ENCODE peak calls at places on chromosomes 4 and X, in four cellular contexts. One of them, this sample, is unnamed.

GRCh38 chr4:167359711-167360110 is 125.4 kb upstream of the SPOCK3 start:
- DNase-seq in endothelial cell of umbilical vein: no peak
- DNase-seq in GM12891: no peak
- DNase-seq in stomach: no peak
- DNase-seq in this sample: no peak

GRCh38 chr4:150781108-150781663 is 199.2 kb downstream of the MAB21L2 start:
- DNase-seq in endothelial cell of umbilical vein: no peak
- DNase-seq in GM12891: no peak
- DNase-seq in stomach: no peak
- DNase-seq in this sample: no peak

GRCh38 chr4:83964996-83965541 is 429.2 kb downstream of the GPAT3 start:
- DNase-seq in endothelial cell of umbilical vein: no peak
- DNase-seq in GM12891: no peak
- DNase-seq in stomach: no peak
- DNase-seq in this sample: peak; percentile 19

GRCh38 chr4:173357939-173358338 is 12.8 kb upstream of the SAP30 start:
- DNase-seq in endothelial cell of umbilical vein: no peak
- DNase-seq in GM12891: no peak
- DNase-seq in stomach: no peak
- DNase-seq in this sample: no peak

GRCh38 chrX:30196322-30196721 is 19.0 kb upstream of the MAGEB2 start:
- DNase-seq in endothelial cell of umbilical vein: peak; percentile 4
- DNase-seq in GM12891: no peak
- DNase-seq in stomach: no peak
- DNase-seq in this sample: peak; percentile 0

GRCh38 chrX:2609431-2610238 is 81.5 kb upstream of the CD99 start:
- DNase-seq in endothelial cell of umbilical vein: peak; percentile 58
- DNase-seq in GM12891: no peak
- DNase-seq in stomach: no peak
- DNase-seq in this sample: no peak

GRCh38 chrX:30283456-30284200 is 25.6 kb downstream of the NR0B1 start:
- DNase-seq in endothelial cell of umbilical vein: peak; percentile 87
- DNase-seq in GM12891: no peak
- DNase-seq in stomach: no peak
- DNase-seq in this sample: peak; percentile 55

GRCh38 chrX:25004485-25005032 is 11.2 kb downstream of the ARX start:
- DNase-seq in endothelial cell of umbilical vein: no peak
- DNase-seq in GM12891: no peak
- DNase-seq in stomach: no peak
- DNase-seq in this sample: no peak

GRCh38 chr4:11111370-11111769 is 317.3 kb downstream of the HS3ST1 start:
- DNase-seq in endothelial cell of umbilical vein: no peak
- DNase-seq in GM12891: no peak
- DNase-seq in stomach: no peak
- DNase-seq in this sample: no peak

GRCh38 chr4:87116230-87116629 is 104.2 kb downstream of the KLHL8 start:
- DNase-seq in endothelial cell of umbilical vein: no peak
- DNase-seq in GM12891: no peak
- DNase-seq in stomach: no peak
- DNase-seq in this sample: no peak

GRCh38 chr4:182434720-182435119 is 191.5 kb downstream of the TENM3 start:
- DNase-seq in endothelial cell of umbilical vein: no peak
- DNase-seq in GM12891: no peak
- DNase-seq in stomach: no peak
- DNase-seq in this sample: no peak

GRCh38 chr4:146333187-146333894 is 119.0 kb downstream of the REELD1 start:
- DNase-seq in endothelial cell of umbilical vein: no peak
- DNase-seq in GM12891: no peak
- DNase-seq in stomach: no peak
- DNase-seq in this sample: no peak

GRCh38 chr4:56803473-56803872 is 18.0 kb downstream of the SPINK2 start:
- DNase-seq in endothelial cell of umbilical vein: no peak
- DNase-seq in GM12891: no peak
- DNase-seq in stomach: no peak
- DNase-seq in this sample: no peak

GRCh38 chrX:118459494-118459893 is 36.1 kb upstream of the DOCK11 start:
- DNase-seq in endothelial cell of umbilical vein: peak; percentile 12
- DNase-seq in GM12891: peak; percentile 14
- DNase-seq in stomach: no peak
- DNase-seq in this sample: peak; percentile 51

DNA sequence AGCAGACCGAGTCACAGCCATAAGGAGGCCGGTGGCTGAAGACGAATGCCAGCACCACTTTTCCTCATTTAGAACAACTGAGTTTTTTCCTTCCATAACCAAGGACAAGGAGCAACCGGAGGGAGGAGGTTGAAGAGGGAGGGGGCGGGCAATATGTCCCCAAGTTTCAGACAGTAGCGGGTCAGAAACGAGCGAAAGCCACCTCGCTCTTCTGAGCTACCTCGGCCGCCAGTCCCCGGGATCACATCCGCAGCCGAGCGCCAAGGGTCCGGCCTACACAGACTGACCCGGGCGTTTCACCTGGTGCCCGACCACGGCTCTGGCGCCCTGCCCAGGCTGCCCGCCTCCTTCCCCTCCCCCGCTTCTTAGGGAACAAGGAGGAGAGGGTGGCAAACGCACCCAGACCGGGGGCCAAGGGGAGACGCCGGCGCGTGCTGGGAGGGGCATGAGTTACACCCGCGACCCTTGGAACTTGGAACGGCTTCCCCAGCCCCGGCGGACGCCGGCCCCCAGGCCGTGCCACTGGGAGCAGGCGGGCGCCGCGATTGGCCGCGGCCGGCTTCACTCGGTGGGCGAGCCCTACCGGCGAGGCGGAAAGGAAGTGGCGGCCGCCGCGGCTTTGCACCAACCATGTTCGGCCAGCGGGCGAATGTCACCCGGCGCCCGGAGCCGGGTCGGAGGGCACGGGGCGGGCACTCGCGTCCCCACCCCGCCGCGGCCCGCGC is 1.6 kb downstream of the IRF2 start:
- DNase-seq in endothelial cell of umbilical vein: peak; percentile 75
- DNase-seq in GM12891: peak; percentile 37
- DNase-seq in stomach: peak; percentile 92
- DNase-seq in this sample: peak; percentile 79
- TF ChIP-seq POLR2A in endothelial cell of umbilical vein: peak; percentile 31
- TF ChIP-seq POLR2A in GM12891: peak; percentile 49
- TF ChIP-seq POLR2A in stomach: no peak
- TF ChIP-seq POLR2A in this sample: peak; percentile 35

GRCh38 chrX:71365356-71365875 is 741 bp upstream of the TAF1 start:
- DNase-seq in endothelial cell of umbilical vein: no peak
- DNase-seq in GM12891: no peak
- DNase-seq in stomach: no peak
- DNase-seq in this sample: no peak
- TF ChIP-seq POLR2A in endothelial cell of umbilical vein: no peak
- TF ChIP-seq POLR2A in GM12891: peak; percentile 81
- TF ChIP-seq POLR2A in stomach: no peak
- TF ChIP-seq POLR2A in this sample: no peak

GRCh38 chr4:76216521-76216920 is 2.9 kb upstream of the SCARB2 start:
- DNase-seq in endothelial cell of umbilical vein: no peak
- DNase-seq in GM12891: no peak
- DNase-seq in stomach: no peak
- DNase-seq in this sample: no peak

GRCh38 chr4:76215120-76215519 is 1.5 kb upstream of the SCARB2 start:
- DNase-seq in endothelial cell of umbilical vein: no peak
- DNase-seq in GM12891: no peak
- DNase-seq in stomach: peak; percentile 65
- DNase-seq in this sample: peak; percentile 54

GRCh38 chr4:76224193-76224592 is 10.6 kb upstream of the SCARB2 start:
- DNase-seq in endothelial cell of umbilical vein: no peak
- DNase-seq in GM12891: no peak
- DNase-seq in stomach: no peak
- DNase-seq in this sample: no peak

GRCh38 chr4:76216975-76217814 is 3.6 kb upstream of the SCARB2 start:
- DNase-seq in endothelial cell of umbilical vein: no peak
- DNase-seq in GM12891: no peak
- DNase-seq in stomach: no peak
- DNase-seq in this sample: no peak

DNA sequence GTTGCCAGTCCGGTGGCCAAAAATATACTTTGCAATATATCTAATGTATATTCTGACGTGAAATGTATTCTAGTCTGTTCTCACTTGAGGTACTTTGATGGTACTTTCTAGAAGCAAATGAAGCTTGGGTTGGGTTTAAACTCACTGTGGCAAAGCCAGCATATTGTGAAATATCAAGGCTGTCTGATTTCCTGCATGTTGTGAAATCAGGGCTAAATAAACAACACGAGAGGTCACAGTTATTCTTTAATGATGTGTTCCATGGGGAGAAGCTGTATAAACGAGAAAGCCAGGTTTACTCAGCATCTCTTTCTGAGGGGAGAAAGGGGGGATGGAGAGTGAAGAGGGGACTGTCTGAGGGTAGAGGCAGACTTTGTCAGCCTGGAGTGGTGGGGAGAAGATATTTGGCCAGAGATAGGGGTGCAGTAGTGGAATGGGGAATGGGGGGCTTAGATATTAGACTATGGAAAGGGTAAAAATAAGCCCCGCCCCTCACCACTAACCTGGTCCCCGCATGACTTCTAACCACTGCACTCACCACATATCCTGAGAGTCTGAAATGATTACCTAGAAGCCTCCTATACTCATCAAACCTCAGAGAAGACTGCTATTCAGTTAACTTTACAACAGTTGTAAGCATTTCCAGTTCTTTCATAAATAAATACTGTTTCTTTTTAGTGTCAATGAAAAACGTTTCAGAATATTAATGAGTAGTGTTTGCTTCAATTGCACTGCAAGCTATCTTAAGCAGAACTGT is 5.9 kb upstream of the SCARB2 start:
- DNase-seq in endothelial cell of umbilical vein: no peak
- DNase-seq in GM12891: no peak
- DNase-seq in stomach: no peak
- DNase-seq in this sample: no peak
- TF ChIP-seq POLR2A in endothelial cell of umbilical vein: no peak
- TF ChIP-seq POLR2A in GM12891: no peak
- TF ChIP-seq POLR2A in stomach: no peak
- TF ChIP-seq POLR2A in this sample: no peak

GRCh38 chr4:6472008-6472386 is 417 bp downstream of the PPP2R2C start:
- DNase-seq in endothelial cell of umbilical vein: no peak
- DNase-seq in GM12891: no peak
- DNase-seq in stomach: no peak
- DNase-seq in this sample: no peak
- TF ChIP-seq POLR2A in endothelial cell of umbilical vein: no peak
- TF ChIP-seq POLR2A in GM12891: no peak
- TF ChIP-seq POLR2A in stomach: no peak
- TF ChIP-seq POLR2A in this sample: no peak

DNA sequence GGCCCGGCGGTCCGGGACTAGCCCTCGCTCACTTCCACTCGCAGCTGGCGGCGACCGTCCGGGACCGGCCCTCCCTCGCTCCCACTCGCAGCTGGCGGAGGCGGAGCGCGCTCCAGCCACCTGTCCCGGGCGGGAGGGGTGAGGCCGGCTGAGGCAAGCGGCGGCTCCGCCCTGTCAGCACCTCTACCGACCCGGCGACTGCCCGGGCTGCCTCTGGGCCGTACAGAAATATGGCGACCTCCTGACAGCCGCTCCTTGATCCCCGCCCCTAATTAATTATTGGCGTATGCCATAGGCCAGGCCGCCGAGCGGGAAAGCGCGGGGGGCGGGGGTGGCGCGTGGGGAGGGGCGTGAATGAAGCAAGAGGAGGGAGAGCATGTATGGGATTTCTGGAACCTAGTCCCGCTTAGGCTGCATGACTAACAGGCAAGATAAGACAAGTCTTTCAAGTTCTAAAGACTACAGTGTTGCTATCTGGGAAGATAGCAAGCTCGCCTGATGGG is at the start of gene MORC4:
- DNase-seq in endothelial cell of umbilical vein: peak; percentile 72
- DNase-seq in GM12891: peak; percentile 16
- DNase-seq in stomach: peak; percentile 84
- DNase-seq in this sample: peak; percentile 11
- TF ChIP-seq POLR2A in endothelial cell of umbilical vein: no peak
- TF ChIP-seq POLR2A in GM12891: no peak
- TF ChIP-seq POLR2A in stomach: no peak
- TF ChIP-seq POLR2A in this sample: no peak

DNA sequence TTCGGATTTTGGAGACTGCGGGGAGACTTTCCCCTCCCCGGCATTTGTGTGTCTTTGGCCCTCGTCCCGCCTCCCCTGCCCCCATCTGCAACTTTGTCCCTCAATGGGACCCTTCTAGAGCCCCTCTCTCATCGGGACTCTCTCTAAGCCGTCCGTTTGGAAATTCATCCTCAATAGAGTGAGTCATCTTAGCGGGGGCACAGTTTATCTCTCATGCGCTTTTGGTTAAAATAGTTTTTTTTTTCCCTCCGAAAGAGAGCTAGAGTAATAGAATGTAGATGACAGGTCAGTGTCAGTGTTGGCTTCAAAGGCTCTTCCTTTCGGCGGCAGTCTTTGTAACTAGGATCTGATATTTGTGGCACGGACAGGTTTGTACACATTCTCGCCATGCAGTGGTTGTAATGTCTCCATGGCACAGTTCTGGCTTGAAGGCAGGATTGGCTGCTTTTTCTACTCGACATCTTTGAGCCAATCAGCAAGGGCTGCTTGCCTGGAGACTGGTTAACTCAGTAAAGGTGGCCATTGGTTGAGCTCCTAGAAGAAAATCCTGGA is 966 bp downstream of the N4BP2 start:
- DNase-seq in endothelial cell of umbilical vein: peak; percentile 97
- DNase-seq in GM12891: peak; percentile 70
- DNase-seq in stomach: peak; percentile 84
- DNase-seq in this sample: peak; percentile 93
- TF ChIP-seq POLR2A in endothelial cell of umbilical vein: no peak
- TF ChIP-seq POLR2A in GM12891: peak; percentile 68
- TF ChIP-seq POLR2A in stomach: no peak
- TF ChIP-seq POLR2A in this sample: peak; percentile 88

GRCh38 chr4:26238426-26238781 is 82.4 kb upstream of the RBPJ start:
- DNase-seq in endothelial cell of umbilical vein: no peak
- DNase-seq in GM12891: no peak
- DNase-seq in stomach: no peak
- DNase-seq in this sample: no peak
- TF ChIP-seq POLR2A in endothelial cell of umbilical vein: no peak
- TF ChIP-seq POLR2A in GM12891: no peak
- TF ChIP-seq POLR2A in stomach: no peak
- TF ChIP-seq POLR2A in this sample: no peak

DNA sequence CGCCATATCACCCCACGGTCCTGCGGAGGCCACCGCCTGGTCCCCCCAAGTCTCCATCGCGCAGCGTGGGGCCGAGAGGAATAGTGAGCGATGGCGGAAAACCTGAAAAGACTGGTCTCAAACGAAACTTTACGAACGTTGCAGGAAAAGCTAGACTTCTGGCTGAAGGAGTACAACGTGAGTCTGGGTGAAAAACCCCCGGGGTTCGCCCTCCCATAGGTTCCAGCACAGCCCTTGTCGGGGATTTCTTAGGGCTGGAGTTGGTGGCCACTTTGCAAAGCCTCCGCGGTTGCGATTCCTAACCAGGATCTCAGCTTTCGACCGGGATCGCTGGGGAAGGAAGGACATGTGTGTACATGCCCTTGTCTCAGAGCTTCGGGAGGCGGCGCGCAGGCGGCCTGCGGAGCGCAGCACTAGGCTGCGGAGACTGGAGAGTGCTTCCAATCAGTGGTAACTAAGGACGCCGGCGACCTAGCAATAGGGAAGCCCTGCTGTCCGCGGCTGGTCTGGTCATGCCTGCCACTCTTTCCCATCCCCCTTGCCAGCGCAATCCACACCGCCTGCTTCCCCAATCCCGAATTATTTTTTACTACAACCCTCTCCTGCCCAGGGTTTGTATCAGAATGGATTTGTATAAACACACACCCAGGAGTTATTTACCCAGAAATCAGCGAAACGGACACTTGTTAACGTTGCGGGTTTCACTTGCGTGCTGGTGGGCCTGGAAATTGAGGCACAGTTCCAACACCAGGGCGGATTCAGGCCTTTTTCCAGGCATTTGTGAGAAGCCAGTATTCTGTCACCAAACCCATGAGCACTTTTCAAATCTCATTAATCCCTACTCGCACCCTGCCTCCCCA is 741 bp downstream of the SPATA18 start:
- DNase-seq in endothelial cell of umbilical vein: peak; percentile 90
- DNase-seq in GM12891: peak; percentile 32
- DNase-seq in stomach: peak; percentile 82
- DNase-seq in this sample: no peak
- TF ChIP-seq POLR2A in endothelial cell of umbilical vein: peak; percentile 69
- TF ChIP-seq POLR2A in GM12891: no peak
- TF ChIP-seq POLR2A in stomach: no peak
- TF ChIP-seq POLR2A in this sample: no peak

This sample was measured in erythroblast.